ENCODE peak calls at places on chromosomes 2 and 18, in seven cellular contexts. L, Z, E, J, C, I and K are unnamed samples.

GRCh38 chr2:191728710-191729597 is 51.0 kb downstream of the NABP1 start:
- DNase-seq in L (no peak), Z (peak; percentile 13), E (no peak), J (no peak), C (no peak), I (no peak), K (peak; percentile 2)

GRCh38 chr2:6724572-6725140 is 141.1 kb downstream of the CMPK2 start:
- DNase-seq in L (no peak), Z (no peak), E (no peak), J (no peak), C (no peak), I (no peak), K (no peak)

GRCh38 chr2:186036862-186037449 is 298.4 kb downstream of the FSIP2 start:
- DNase-seq in L (no peak), Z (no peak), E (no peak), J (no peak), C (no peak), I (no peak), K (no peak)

GRCh38 chr2:130790808-130791616 is 35.7 kb downstream of the AMER3 start:
- DNase-seq in L (no peak), Z (no peak), E (no peak), J (no peak), C (no peak), I (no peak), K (no peak)

GRCh38 chr2:36482576-36483214 is 115.3 kb downstream of the FEZ2 start:
- DNase-seq in L (no peak), Z (no peak), E (no peak), J (no peak), C (no peak), I (peak; percentile 76), K (peak; percentile 23)

GRCh38 chr2:113966171-113966570 is 76.3 kb downstream of the ACTR3 start:
- DNase-seq in L (no peak), Z (no peak), E (no peak), J (no peak), C (no peak), I (no peak), K (no peak)

GRCh38 chr2:15652316-15653276 is 60.9 kb downstream of the DDX1 start:
- DNase-seq in L (peak; percentile 42), Z (no peak), E (no peak), J (no peak), C (no peak), I (no peak), K (no peak)

GRCh38 chr2:3244486-3244885 is 133.1 kb downstream of the EIPR1 start:
- DNase-seq in L (no peak), Z (no peak), E (no peak), J (no peak), C (no peak), I (no peak), K (no peak)

GRCh38 chr2:190123956-190124355 is 61.4 kb upstream of the MSTN start:
- DNase-seq in L (no peak), Z (no peak), E (no peak), J (no peak), C (no peak), I (no peak), K (no peak)

GRCh38 chr2:12870692-12871091 is 154.0 kb downstream of the TRIB2 start:
- DNase-seq in L (no peak), Z (no peak), E (no peak), J (no peak), C (no peak), I (no peak), K (no peak)

DNA sequence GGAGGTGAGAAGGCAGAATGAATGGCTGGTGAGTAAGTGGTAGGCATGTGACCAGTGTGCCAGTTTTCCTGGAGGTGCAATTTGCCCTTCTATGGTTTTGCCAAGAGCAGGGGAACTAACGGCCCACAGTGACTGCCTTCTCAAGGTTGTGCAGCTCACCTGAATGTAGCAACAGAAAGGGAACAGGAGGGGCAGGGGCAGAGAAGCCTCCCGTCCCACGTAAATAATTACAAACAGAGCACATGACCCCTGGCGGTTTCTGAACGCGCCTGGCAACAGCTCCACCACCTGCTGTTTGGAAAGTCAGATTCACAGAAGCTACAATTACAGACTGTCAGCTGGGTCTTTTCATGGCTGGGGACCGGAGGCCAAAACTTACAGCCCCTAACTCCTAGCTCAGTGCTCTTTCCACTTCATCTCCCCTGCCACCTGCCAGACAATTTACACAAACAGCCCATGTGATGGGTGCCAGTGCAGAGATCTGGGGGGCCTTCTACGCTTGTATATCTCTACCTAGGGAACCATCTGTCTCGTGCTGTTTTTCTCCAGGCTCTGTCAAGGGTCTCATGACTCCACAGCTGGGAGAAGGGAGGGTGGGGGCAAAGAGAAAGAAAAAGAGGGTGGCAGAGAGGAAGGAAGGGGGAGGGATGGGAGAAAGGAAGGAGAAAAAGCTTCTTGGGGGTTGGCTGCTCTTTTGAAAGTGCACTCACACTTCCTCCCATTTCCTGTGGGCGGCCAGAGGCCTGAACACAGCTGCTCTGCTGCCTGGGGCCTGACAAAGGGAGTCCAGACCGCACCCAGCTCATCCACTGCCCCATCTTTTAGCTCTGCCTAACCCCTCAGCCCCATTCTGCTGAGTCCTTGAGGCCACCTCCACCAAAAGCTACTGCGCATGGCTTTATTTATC is 69.5 kb downstream of the POLR1A start:
- DNase-seq in L (peak; percentile 63), Z (no peak), E (peak; percentile 71), J (no peak), C (no peak), I (no peak), K (no peak)
- TF ChIP-seq JUND in L (no peak), Z (no peak), E (peak; percentile 20), J (no peak), C (no peak), I (no peak), K (no peak)

GRCh38 chr18:26457195-26457594 is 91.2 kb downstream of the KCTD1 start:
- DNase-seq in L (no peak), Z (no peak), E (no peak), J (no peak), C (no peak), I (no peak), K (no peak)

GRCh38 chr18:26457611-26458350 is 90.6 kb downstream of the KCTD1 start:
- DNase-seq in L (no peak), Z (peak; percentile 44), E (no peak), J (no peak), C (peak; percentile 75), I (no peak), K (no peak)

GRCh38 chr18:26459340-26459739 is 89.0 kb downstream of the KCTD1 start:
- DNase-seq in L (no peak), Z (no peak), E (no peak), J (no peak), C (no peak), I (no peak), K (no peak)

GRCh38 chr18:26459884-26460283 is 88.5 kb downstream of the KCTD1 start:
- DNase-seq in L (no peak), Z (no peak), E (no peak), J (no peak), C (no peak), I (no peak), K (no peak)

GRCh38 chr18:26458526-26459232 is 89.7 kb downstream of the KCTD1 start:
- DNase-seq in L (no peak), Z (no peak), E (peak; percentile 70), J (no peak), C (no peak), I (no peak), K (peak; percentile 56)
- TF ChIP-seq JUND in L (no peak), Z (no peak), E (no peak), J (no peak), C (no peak), I (no peak), K (no peak)

GRCh38 chr2:63743170-63743975 is 98.3 kb upstream of the UGP2 start:
- DNase-seq in L (no peak), Z (no peak), E (no peak), J (no peak), C (no peak), I (no peak), K (no peak)

GRCh38 chr2:63742592-63742991 is 99.1 kb upstream of the UGP2 start:
- DNase-seq in L (no peak), Z (no peak), E (no peak), J (no peak), C (no peak), I (no peak), K (no peak)

GRCh38 chr2:63741884-63742583 is 99.7 kb upstream of the UGP2 start:
- DNase-seq in L (no peak), Z (no peak), E (no peak), J (no peak), C (no peak), I (no peak), K (no peak)

GRCh38 chr2:63740020-63740419 is 101.7 kb upstream of the UGP2 start:
- DNase-seq in L (no peak), Z (no peak), E (no peak), J (no peak), C (no peak), I (no peak), K (no peak)

DNA sequence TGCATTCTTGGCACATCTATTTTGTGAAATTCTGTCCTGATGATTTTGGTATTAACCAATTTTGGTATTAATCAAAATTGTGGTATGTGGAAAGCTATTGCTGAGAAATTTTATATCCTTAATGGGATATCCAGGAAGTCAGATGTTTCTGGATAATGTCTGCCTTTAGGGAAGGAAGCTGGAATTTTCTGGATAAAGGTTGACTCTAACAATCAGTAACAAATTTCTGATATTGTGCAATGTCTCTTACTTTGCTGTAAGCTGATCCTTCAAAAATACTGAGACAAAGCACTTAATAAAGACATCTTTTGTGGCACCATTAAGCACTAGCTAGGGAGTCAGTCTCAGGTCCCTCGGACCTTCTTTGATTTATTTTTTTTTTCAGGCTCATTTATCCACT is 100.8 kb upstream of the UGP2 start:
- DNase-seq in L (no peak), Z (no peak), E (no peak), J (no peak), C (no peak), I (peak; percentile 49), K (no peak)
- TF ChIP-seq JUND in L (no peak), Z (no peak), E (no peak), J (no peak), C (no peak), I (no peak), K (no peak)

DNA sequence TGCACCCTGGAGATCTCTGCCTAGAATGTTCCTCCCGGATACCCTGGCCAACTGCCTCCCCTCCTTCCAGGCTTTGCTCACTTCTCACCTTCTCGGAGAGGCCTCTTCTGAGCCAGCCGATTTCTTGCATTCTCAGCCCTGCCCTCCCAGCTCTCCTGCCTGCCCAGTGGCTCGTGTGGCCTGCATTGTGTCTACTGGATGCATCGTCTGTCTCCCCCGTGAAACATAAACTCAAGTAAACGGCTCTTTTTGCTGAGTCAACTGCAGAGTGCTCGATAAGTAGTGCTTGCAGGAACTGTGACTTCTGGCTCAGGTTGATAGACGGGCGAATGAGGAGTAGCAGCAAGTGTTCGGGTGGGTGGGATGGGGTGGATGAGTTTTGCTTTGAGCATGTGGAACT is 112.5 kb upstream of the ODC1 start:
- DNase-seq in L (no peak), Z (peak; percentile 76), E (no peak), J (no peak), C (no peak), I (no peak), K (no peak)
- TF ChIP-seq JUND in L (no peak), Z (no peak), E (no peak), J (no peak), C (no peak), I (no peak), K (no peak)

GRCh38 chr2:127584516-127585033 is 49.1 kb downstream of the MYO7B start:
- DNase-seq in L (no peak), Z (no peak), E (no peak), J (no peak), C (no peak), I (no peak), K (no peak)
- TF ChIP-seq JUND in L (no peak), Z (no peak), E (no peak), J (no peak), C (no peak), I (no peak), K (no peak)

GRCh38 chr2:188922191-188922590 is 52.0 kb upstream of the COL3A1 start:
- DNase-seq in L (no peak), Z (no peak), E (no peak), J (no peak), C (no peak), I (no peak), K (no peak)
- TF ChIP-seq JUND in L (no peak), Z (no peak), E (no peak), J (no peak), C (no peak), I (no peak), K (no peak)